ENCODE peak calls at places on chromosomes 16 and 17, in ten cellular contexts. L is HFF-Myc; K is foreskin fibroblast; I is CD8-positive, alpha-beta T cell; B is GM12878; O is astrocyte of the cerebellum; M is cardiac fibroblast; T is uterus; R is PC-9; P is lower lobe of right lung. H is an unnamed sample.

GRCh38 chr17:75270218-75270965 is 639 bp downstream of the MIF4GD start:
- DNase-seq in L (no peak), K (peak; percentile 86), I (peak; percentile 43), B (no peak), O (no peak), M (peak; percentile 83), T (peak; percentile 60), R (peak; percentile 72), P (peak; percentile 83), H (no peak)

GRCh38 chr16:70331588-70332358 is 14.9 kb upstream of the DDX19A start:
- DNase-seq in L (no peak), K (peak; percentile 39), I (no peak), B (no peak), O (no peak), M (peak; percentile 12), T (peak; percentile 31), R (peak; percentile 9), P (no peak), H (no peak)

GRCh38 chr17:69733171-69734014 is 318.9 kb downstream of the MAP2K6 start:
- DNase-seq in L (peak; percentile 76), K (peak; percentile 89), I (no peak), B (no peak), O (no peak), M (peak; percentile 59), T (no peak), R (no peak), P (no peak), H (peak; percentile 33)

GRCh38 chr16:71845639-71846431 is at the start of gene ATXN1L:
- DNase-seq in L (peak; percentile 60), K (peak; percentile 97), I (peak; percentile 92), B (peak; percentile 84), O (peak; percentile 71), M (peak; percentile 95), T (peak; percentile 90), R (peak; percentile 92), P (peak; percentile 94), H (peak; percentile 75)

GRCh38 chr16:87536795-87537142 is 43.9 kb upstream of the ZCCHC14 start:
- DNase-seq in L (no peak), K (no peak), I (no peak), B (no peak), O (no peak), M (no peak), T (no peak), R (no peak), P (no peak), H (no peak)

GRCh38 chr17:10871914-10872313 is 34.0 kb upstream of the PIRT start:
- DNase-seq in L (no peak), K (no peak), I (no peak), B (no peak), O (no peak), M (no peak), T (no peak), R (no peak), P (peak; percentile 69), H (no peak)

GRCh38 chr17:31064707-31065106 is 30.1 kb upstream of the NF1 start:
- DNase-seq in L (no peak), K (no peak), I (no peak), B (no peak), O (no peak), M (no peak), T (no peak), R (no peak), P (no peak), H (no peak)

GRCh38 chr17:80790981-80791742 is 200.5 kb upstream of the CHMP6 start:
- DNase-seq in L (no peak), K (no peak), I (no peak), B (no peak), O (no peak), M (no peak), T (no peak), R (no peak), P (no peak), H (no peak)

GRCh38 chr16:3952342-3953131 is 72.0 kb upstream of the CREBBP start:
- DNase-seq in L (no peak), K (peak; percentile 32), I (no peak), B (no peak), O (no peak), M (peak; percentile 83), T (peak; percentile 64), R (no peak), P (no peak), H (no peak)

GRCh38 chr16:3953728-3954410 is 73.4 kb upstream of the CREBBP start:
- DNase-seq in L (no peak), K (no peak), I (no peak), B (no peak), O (peak; percentile 39), M (no peak), T (no peak), R (no peak), P (no peak), H (no peak)

GRCh38 chr16:3957344-3957980 is 76.9 kb upstream of the CREBBP start:
- DNase-seq in L (no peak), K (no peak), I (no peak), B (no peak), O (no peak), M (no peak), T (no peak), R (no peak), P (no peak), H (no peak)

GRCh38 chr16:3951861-3952332 is 71.4 kb upstream of the CREBBP start:
- DNase-seq in L (no peak), K (peak; percentile 62), I (no peak), B (no peak), O (peak; percentile 59), M (peak; percentile 55), T (no peak), R (no peak), P (no peak), H (no peak)

GRCh38 chr16:3954411-3954921 is 74.0 kb upstream of the CREBBP start:
- DNase-seq in L (no peak), K (peak; percentile 57), I (no peak), B (no peak), O (no peak), M (peak; percentile 51), T (no peak), R (no peak), P (no peak), H (no peak)
- TF ChIP-seq CTCF in L (no peak), K (no peak), I (no peak), B (no peak), O (no peak), M (no peak), T (no peak), R (no peak), P (no peak), H (no peak)

DNA sequence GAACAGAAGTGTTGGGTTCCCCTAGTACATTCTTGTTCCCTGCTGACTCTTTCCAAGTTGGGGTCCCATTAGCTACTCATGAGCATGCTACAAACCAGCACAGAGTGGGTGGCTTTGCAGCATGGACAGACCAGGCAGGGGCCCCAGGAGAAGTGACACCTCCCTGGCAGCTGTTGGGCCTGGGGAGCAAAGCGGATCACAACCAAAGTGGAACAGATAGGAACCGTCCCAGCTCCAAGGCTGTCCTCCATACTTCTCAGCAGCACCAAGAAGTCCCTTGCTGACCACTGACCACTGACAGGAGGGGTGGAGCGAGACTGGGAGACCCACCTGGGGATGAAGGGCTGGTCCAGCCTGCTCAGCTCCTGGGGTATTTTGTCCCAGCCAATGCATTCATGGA is 12.4 kb upstream of the GFAP start:
- DNase-seq in L (no peak), K (no peak), I (no peak), B (no peak), O (no peak), M (no peak), T (no peak), R (no peak), P (no peak), H (no peak)
- H3K4me3 ChIP-seq in L (no peak overlapping the region), K (no peak overlapping the region), I (no peak overlapping the region), B (no peak overlapping the region), O (no peak overlapping the region), M (no peak overlapping the region), T (no peak overlapping the region), R (no peak overlapping the region), P (no peak overlapping the region), H (no peak overlapping the region)

GRCh38 chr17:36149296-36149820 is 27.1 kb downstream of the TBC1D3B start:
- DNase-seq in L (no peak), K (peak; percentile 51), I (no peak), B (no peak), O (peak; percentile 94), M (peak; percentile 89), T (peak; percentile 30), R (no peak), P (no peak), H (no peak)
- TF ChIP-seq CTCF in L (no peak), K (no peak), I (peak; percentile 11), B (no peak), O (no peak), M (no peak), T (no peak), R (peak; percentile 28), P (no peak), H (no peak)

GRCh38 chr16:31010943-31011342 is 505 bp upstream of the STX1B start:
- DNase-seq in L (no peak), K (no peak), I (no peak), B (no peak), O (no peak), M (no peak), T (no peak), R (no peak), P (no peak), H (no peak)

GRCh38 chr16:31009120-31009519 is 1.3 kb downstream of the STX1B start:
- DNase-seq in L (no peak), K (no peak), I (no peak), B (no peak), O (no peak), M (no peak), T (no peak), R (no peak), P (no peak), H (no peak)

GRCh38 chr16:31008154-31008950 is 2.1 kb downstream of the STX1B start:
- DNase-seq in L (no peak), K (peak; percentile 82), I (no peak), B (no peak), O (peak; percentile 53), M (no peak), T (no peak), R (no peak), P (no peak), H (peak; percentile 41)

GRCh38 chr16:31009894-31010293 is 544 bp downstream of the STX1B start:
- DNase-seq in L (no peak), K (peak; percentile 33), I (no peak), B (no peak), O (no peak), M (no peak), T (no peak), R (no peak), P (no peak), H (no peak)

GRCh38 chr16:31010539-31010938 is at the start of gene STX1B:
- DNase-seq in L (no peak), K (peak; percentile 73), I (peak; percentile 70), B (no peak), O (no peak), M (no peak), T (no peak), R (no peak), P (no peak), H (no peak)
- H3K4me3 ChIP-seq in L (peak within 1 kb of the TSS; percentile 31), K (peak within 1 kb of the TSS; percentile 54), I (peak within 1 kb of the TSS; percentile 61), B (no peak within 1 kb of the TSS), O (peak within 1 kb of the TSS; percentile 51), M (peak within 1 kb of the TSS; percentile 34), T (no peak within 1 kb of the TSS), R (no peak within 1 kb of the TSS), P (peak within 1 kb of the TSS; percentile 8), H (peak within 1 kb of the TSS; percentile 64)

H was measured in AG04450.